ENCODE peak calls at places on chromosomes 16 and 17, in nine cellular contexts. V, D, F, Q, B, W, E, U and R are unnamed samples.
A peak's percentile ranks its signal among the peaks of the same experiment; 100 is the strongest.

GRCh38 chr16:87586201-87586782 is 16.0 kb upstream of the JPH3 start:
- DNase-seq in E (no peak), D (no peak), W (no peak), Q (no peak), V (peak; percentile 75), U (no peak), F (no peak), B (no peak), R (no peak)

GRCh38 chr17:45170976-45171337 is 9.3 kb downstream of the HEXIM2 start:
- DNase-seq in V (peak; percentile 36), U (no peak), Q (peak; percentile 88), F (peak; percentile 16), W (no peak), B (peak; percentile 78), E (peak; percentile 49), D (no peak), R (no peak)

GRCh38 chr17:38920374-38921291 is 4.8 kb upstream of the LASP1NB start:
- DNase-seq in Q (no peak), U (no peak), W (no peak), V (no peak), E (no peak), F (no peak), B (no peak), D (no peak), R (no peak)

GRCh38 chr16:68786685-68787418 is 49.8 kb downstream of the CDH1 start:
- DNase-seq in E (no peak), B (peak; percentile 84), Q (no peak), F (peak; percentile 51), W (peak; percentile 87), U (no peak), V (no peak), D (no peak), R (no peak)

GRCh38 chr17:37111329-37111728 is 162.6 kb downstream of the AATF start:
- DNase-seq in F (no peak), B (no peak), W (no peak), U (no peak), V (no peak), E (no peak), Q (no peak), D (no peak), R (no peak)

GRCh38 chr16:73036074-73036826 is 11.7 kb downstream of the ZFHX3 start:
- DNase-seq in D (no peak), E (no peak), W (no peak), Q (no peak), F (no peak), V (no peak), B (peak; percentile 77), U (no peak), R (no peak)

GRCh38 chr17:74639704-74640142 is 16.2 kb upstream of the CD300E start:
- DNase-seq in V (peak; percentile 85), Q (no peak), F (no peak), W (no peak), E (no peak), U (no peak), D (no peak), B (no peak), R (no peak)

GRCh38 chr16:22946433-22946832 is 132.5 kb downstream of the HS3ST2 start:
- DNase-seq in F (no peak), Q (no peak), D (no peak), V (no peak), U (no peak), W (no peak), B (no peak), E (no peak), R (no peak)

GRCh38 chr17:38571833-38572274 is 33.9 kb downstream of the SRCIN1 start:
- DNase-seq in E (no peak), D (no peak), W (no peak), F (no peak), Q (no peak), V (peak; percentile 66), U (no peak), B (no peak), R (no peak)

GRCh38 chr16:3256146-3256875 is at the start of gene MEFV:
- DNase-seq in W (no peak), E (no peak), U (no peak), F (no peak), B (peak; percentile 19), V (peak; percentile 39), D (no peak), Q (no peak), R (no peak)

GRCh38 chr17:50630524-50631194 is 4.0 kb upstream of the ABCC3 start:
- DNase-seq in V (no peak), Q (peak; percentile 82), B (peak; percentile 57), W (peak; percentile 60), F (no peak), D (no peak), E (peak; percentile 96), U (peak; percentile 45), R (peak; percentile 73)

GRCh38 chr17:80819422-80820164 is 172.0 kb upstream of the CHMP6 start:
- DNase-seq in V (peak; percentile 58), F (no peak), B (no peak), Q (no peak), D (no peak), E (no peak), U (no peak), W (peak; percentile 82), R (no peak)

GRCh38 chr17:74117999-74118421 is 85.5 kb upstream of the RPL38 start:
- DNase-seq in W (no peak), B (no peak), E (no peak), V (no peak), D (no peak), F (no peak), Q (no peak), U (no peak), R (no peak)

GRCh38 chr17:65541453-65541852 is 20.0 kb downstream of the AXIN2 start:
- DNase-seq in W (no peak), D (no peak), U (no peak), B (no peak), Q (no peak), V (no peak), F (no peak), E (no peak), R (no peak)

GRCh38 chr16:58586340-58587030 is 43.1 kb downstream of the CNOT1 start:
- DNase-seq in Q (no peak), B (no peak), V (peak; percentile 20), D (no peak), U (no peak), E (no peak), F (no peak), W (no peak), R (no peak)

GRCh38 chr17:58525239-58525638 is 10.8 kb upstream of the MTMR4 start:
- DNase-seq in U (no peak), D (no peak), E (no peak), Q (peak; percentile 81), V (no peak), F (no peak), B (peak; percentile 91), W (no peak), R (no peak)

GRCh38 chr16:53130193-53131049 is 75.6 kb downstream of the CHD9 start:
- DNase-seq in U (peak; percentile 95), W (peak; percentile 92), V (peak; percentile 98), F (peak; percentile 97), B (peak; percentile 99), Q (peak; percentile 98), D (peak; percentile 93), E (peak; percentile 97), R (peak; percentile 94)

GRCh38 chr16:22006636-22007035 is 1.3 kb upstream of the MOSMO start:
- DNase-seq in U (no peak), F (no peak), V (no peak), D (no peak), W (no peak), B (no peak), Q (no peak), E (no peak), R (no peak)

GRCh38 chr16:78669994-78670393 is 570.5 kb downstream of the WWOX start:
- DNase-seq in V (no peak), E (no peak), W (no peak), U (no peak), Q (no peak), D (no peak), F (no peak), B (peak; percentile 50), R (no peak)

GRCh38 chr16:68134644-68135043 is 49.5 kb downstream of the NFATC3 start:
- DNase-seq in Q (no peak), B (no peak), V (no peak), F (no peak), D (no peak), E (no peak), U (no peak), W (no peak), R (no peak)